ENCODE peak calls at places on chromosomes 6 and 20, in eight cellular contexts. W is substantia nigra; H is stimulated activated CD8-positive, alpha-beta memory T cell treated with anti-CD3 and anti-CD28 coated beads, Interleukin-12 subunit alpha, Interleukin-12 subunit beta, amount 100 ng/mL, for 4 hours; R is A172; J is right lobe of liver; C is effector CD4-positive, alpha-beta T cell; X is stimulated activated CD4-positive, alpha-beta T cell treated with anti-CD3 and anti-CD28 coated beads, Interleukin-15, amount 100 ng/mL, for 1 hour; D is mesenchymal stem cell. F is an unnamed sample.

GRCh38 chr6:16238658-16239089 is 287 bp downstream of the GMPR start:
- DNase-seq in H (no peak), C (no peak), X (no peak), J (no peak), W (no peak), D (no peak), R (no peak), F (no peak)

GRCh38 chr6:12456343-12456742 is 166.2 kb downstream of the EDN1 start:
- DNase-seq in J (no peak), C (no peak), X (no peak), W (no peak), D (no peak), H (no peak), R (no peak), F (no peak)

GRCh38 chr20:21505810-21506530 is 7.9 kb downstream of the NKX2-2 start:
- DNase-seq in C (peak; percentile 45), X (peak; percentile 29), W (peak; percentile 50), D (no peak), J (peak; percentile 69), H (peak; percentile 40), R (no peak), F (peak; percentile 20)

GRCh38 chr6:16477367-16478149 is 239.2 kb downstream of the GMPR start:
- DNase-seq in D (no peak), J (no peak), R (no peak), W (no peak), X (no peak), H (no peak), C (no peak), F (no peak)

GRCh38 chr6:26295691-26296555 is 69.1 kb upstream of the BTN3A2 start:
- DNase-seq in X (no peak), W (no peak), D (peak; percentile 90), C (no peak), H (no peak), R (peak; percentile 45), J (no peak), F (peak; percentile 32)

GRCh38 chr6:41257369-41258195 is 28.9 kb downstream of the TREM1 start:
- DNase-seq in X (no peak), H (no peak), D (peak; percentile 53), R (peak; percentile 17), W (no peak), C (no peak), J (no peak), F (no peak)

GRCh38 chr20:56504373-56505005 is 20.1 kb upstream of the FAM209A start:
- DNase-seq in H (no peak), C (no peak), X (no peak), J (no peak), D (peak; percentile 6), W (no peak), R (no peak), F (no peak)

GRCh38 chr20:57391439-57392129 is 388 bp downstream of the RBM38 start:
- DNase-seq in D (peak; percentile 18), X (no peak), J (peak; percentile 48), R (no peak), W (no peak), C (no peak), H (no peak), F (no peak)

GRCh38 chr6:113271437-113271836 is 585.7 kb upstream of the MARCKS start:
- DNase-seq in H (no peak), J (no peak), R (no peak), D (no peak), W (no peak), C (no peak), X (no peak), F (no peak)

GRCh38 chr20:21154692-21155091 is 28.8 kb downstream of the KIZ start:
- DNase-seq in X (no peak), H (no peak), D (no peak), J (no peak), C (no peak), R (no peak), W (no peak), F (no peak)

GRCh38 chr6:21596379-21597242 is 3.1 kb downstream of the SOX4 start:
- DNase-seq in C (no peak), J (peak; percentile 65), D (peak; percentile 71), R (peak; percentile 65), W (peak; percentile 14), H (peak; percentile 5), X (no peak), F (peak; percentile 55)

GRCh38 chr6:47651505-47651944 is 46.9 kb upstream of the ADGRF4 start:
- DNase-seq in C (no peak), X (no peak), D (peak; percentile 30), J (no peak), H (no peak), R (peak; percentile 16), W (no peak), F (peak; percentile 43)

GRCh38 chr6:8905647-8906231 is 470.4 kb upstream of the SLC35B3 start:
- DNase-seq in R (no peak), J (peak; percentile 49), C (no peak), W (no peak), H (no peak), D (no peak), X (no peak), F (no peak)

F was measured in NCI-H226.